ENCODE peak calls at places on chromosomes 12 and 14, in six cellular contexts. C is tibial nerve, F is A673, B is suprapubic skin, M is SK-N-SH, T is breast epithelium. A is an unnamed sample.

GRCh38 chr12:52260351-52261210 is 13.9 kb upstream of the KRT86 start:
- DNase-seq in C (no peak), F (no peak), B (no peak), M (no peak), T (no peak), A (no peak)

GRCh38 chr12:127383281-127383680 is 883.7 kb upstream of the TMEM132C start:
- DNase-seq in C (no peak), F (no peak), B (no peak), M (no peak), T (no peak), A (no peak)

GRCh38 chr12:32548691-32549412 is 130.2 kb upstream of the DNM1L start:
- DNase-seq in C (peak; percentile 23), F (no peak), B (no peak), M (no peak), T (no peak), A (no peak)

GRCh38 chr12:109581334-109581691 is 7.7 kb downstream of the MVK start:
- DNase-seq in C (no peak), F (no peak), B (no peak), M (no peak), T (no peak), A (peak; percentile 60)

GRCh38 chr12:93798279-93798678 is 121.1 kb downstream of the CRADD start:
- DNase-seq in C (no peak), F (no peak), B (no peak), M (no peak), T (no peak), A (no peak)

GRCh38 chr14:103555559-103556337 is 6.7 kb downstream of the BAG5 start:
- DNase-seq in C (no peak), F (no peak), B (no peak), M (no peak), T (no peak), A (no peak)

GRCh38 chr12:20040844-20041243 is 327.5 kb upstream of the PDE3A start:
- DNase-seq in C (no peak), F (no peak), B (no peak), M (no peak), T (no peak), A (no peak)

GRCh38 chr14:48725001-48725734 is 861.0 kb downstream of the RPS29 start:
- DNase-seq in C (no peak), F (no peak), B (no peak), M (no peak), T (no peak), A (no peak)

GRCh38 chr12:112018571-112019237 is 5.5 kb downstream of the ERP29 start:
- DNase-seq in C (no peak), F (no peak), B (no peak), M (no peak), T (no peak), A (no peak)

GRCh38 chr14:40394634-40395340 is 962.6 kb upstream of the FBXO33 start:
- DNase-seq in C (no peak), F (no peak), B (no peak), M (no peak), T (no peak), A (no peak)

GRCh38 chr14:52124791-52125661 is 56.2 kb upstream of the NID2 start:
- DNase-seq in C (no peak), F (peak; percentile 49), B (no peak), M (no peak), T (no peak), A (no peak)

GRCh38 chr12:24902521-24903304 is 46.2 kb downstream of the BCAT1 start:
- DNase-seq in C (no peak), F (peak; percentile 39), B (no peak), M (no peak), T (no peak), A (peak; percentile 90)

GRCh38 chr12:116718578-116719454 is 19.1 kb downstream of the SPRING1 start:
- DNase-seq in C (no peak), F (peak; percentile 69), B (no peak), M (no peak), T (no peak), A (no peak)

GRCh38 chr12:49190317-49190716 is 1.4 kb upstream of the TUBA1A start:
- DNase-seq in C (no peak), F (no peak), B (peak; percentile 47), M (peak; percentile 42), T (no peak), A (no peak)

DNA sequence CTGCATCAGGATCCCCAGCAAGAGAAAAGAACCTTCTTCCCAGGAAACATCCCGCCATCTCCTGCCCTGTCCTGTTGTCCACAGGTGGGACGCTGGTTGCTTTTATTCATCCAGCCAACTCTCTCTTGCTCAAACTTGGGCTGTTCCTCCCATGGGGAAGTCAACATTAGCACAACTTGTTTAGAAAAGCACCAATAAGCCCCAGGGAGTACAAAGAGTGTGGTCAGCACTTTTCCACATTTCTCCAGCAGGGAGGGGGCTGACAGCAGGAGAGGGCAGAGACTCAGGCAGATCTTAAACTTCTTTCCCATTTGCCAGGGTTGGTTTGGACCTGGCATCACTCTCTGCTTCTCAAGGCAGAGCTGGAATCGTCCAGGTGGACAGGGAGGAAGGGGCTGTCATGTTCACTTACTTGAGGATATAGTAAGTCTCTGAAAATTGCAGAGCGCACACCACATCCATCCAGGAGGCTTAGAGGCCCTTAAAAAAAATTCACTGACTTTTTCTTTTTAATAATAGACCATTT is 74.9 kb downstream of the RBM19 start:
- DNase-seq in C (no peak), F (no peak), B (no peak), M (no peak), T (no peak), A (no peak)
- H3K4me1 ChIP-seq in C (peaks cover 42% of the 10 kb centered on the region), F (no peaks in the 10 kb centered on the region), B (peaks cover 10% of the 10 kb centered on the region), M (no peaks in the 10 kb centered on the region), T (peaks cover 9% of the 10 kb centered on the region), A (no peaks in the 10 kb centered on the region)

DNA sequence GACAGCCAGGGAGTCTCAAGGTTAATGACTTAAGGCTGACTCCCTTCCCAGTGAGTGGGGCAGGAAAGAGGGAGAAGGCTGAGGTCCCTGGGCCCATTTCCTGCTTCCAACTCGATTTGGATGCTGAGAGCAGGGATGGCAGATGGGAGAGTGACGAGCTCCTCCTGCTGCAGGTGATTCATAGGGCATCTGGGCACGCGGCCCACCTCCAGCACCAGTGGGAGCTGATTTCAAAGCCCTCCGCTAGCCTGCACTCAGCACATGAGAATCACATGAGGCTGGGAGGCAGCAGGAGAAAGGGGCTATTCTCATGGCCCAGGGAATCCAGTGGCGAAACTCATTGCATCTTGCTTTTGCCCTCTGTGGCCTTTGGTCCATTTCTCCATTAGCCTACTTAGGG is 90.8 kb downstream of the SSPN start:
- DNase-seq in C (no peak), F (no peak), B (no peak), M (no peak), T (no peak), A (no peak)
- H3K4me1 ChIP-seq in C (peaks cover 7% of the 10 kb centered on the region), F (no peaks in the 10 kb centered on the region), B (peaks cover 15% of the 10 kb centered on the region), M (no peaks in the 10 kb centered on the region), T (peaks cover 13% of the 10 kb centered on the region), A (no peaks in the 10 kb centered on the region)

DNA sequence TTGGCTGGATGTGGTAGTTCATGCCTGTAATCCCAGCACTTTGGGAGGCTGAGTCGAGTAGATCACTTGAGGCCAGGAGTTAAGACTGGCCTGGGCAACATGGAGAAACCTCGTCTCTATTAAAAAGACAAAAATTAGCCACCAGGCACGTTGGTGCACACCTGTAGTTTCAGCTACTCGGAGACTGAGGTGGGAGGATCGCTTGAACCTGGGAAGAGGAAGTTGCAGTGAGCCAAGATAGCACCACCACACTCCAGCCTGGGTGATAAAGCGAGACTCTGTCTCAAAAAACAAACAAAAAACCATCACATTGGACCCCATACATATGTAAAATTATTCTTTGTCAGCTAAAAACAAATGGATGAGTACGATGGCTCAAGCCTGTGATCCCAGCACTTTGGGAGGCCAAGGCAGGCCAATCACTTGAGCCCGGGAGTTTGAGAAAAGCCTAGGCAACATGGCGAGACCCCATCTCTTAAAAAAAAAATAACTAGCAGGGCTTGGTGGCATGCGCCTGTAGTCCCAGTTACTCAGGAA is 43.9 kb downstream of the LIMA1 start:
- DNase-seq in C (no peak), F (no peak), B (no peak), M (no peak), T (no peak), A (no peak)
- H3K4me1 ChIP-seq in C (peaks cover 37% of the 10 kb centered on the region), F (no peaks in the 10 kb centered on the region), B (peaks cover 42% of the 10 kb centered on the region), M (peaks cover 30% of the 10 kb centered on the region), T (peaks cover 7% of the 10 kb centered on the region), A (peaks cover 40% of the 10 kb centered on the region)

GRCh38 chr12:14454098-14454907 is 88.8 kb downstream of the ATF7IP start:
- DNase-seq in C (no peak), F (peak; percentile 73), B (no peak), M (peak; percentile 26), T (no peak), A (no peak)

GRCh38 chr12:14452865-14453264 is 87.4 kb downstream of the ATF7IP start:
- DNase-seq in C (no peak), F (no peak), B (no peak), M (no peak), T (no peak), A (no peak)

GRCh38 chr12:14450479-14450878 is 85.0 kb downstream of the ATF7IP start:
- DNase-seq in C (no peak), F (no peak), B (no peak), M (no peak), T (no peak), A (no peak)
- H3K4me1 ChIP-seq in C (peaks cover 5% of the 10 kb centered on the region), F (no peaks in the 10 kb centered on the region), B (no peaks in the 10 kb centered on the region), M (no peaks in the 10 kb centered on the region), T (no peaks in the 10 kb centered on the region), A (peaks cover 5% of the 10 kb centered on the region)

DNA sequence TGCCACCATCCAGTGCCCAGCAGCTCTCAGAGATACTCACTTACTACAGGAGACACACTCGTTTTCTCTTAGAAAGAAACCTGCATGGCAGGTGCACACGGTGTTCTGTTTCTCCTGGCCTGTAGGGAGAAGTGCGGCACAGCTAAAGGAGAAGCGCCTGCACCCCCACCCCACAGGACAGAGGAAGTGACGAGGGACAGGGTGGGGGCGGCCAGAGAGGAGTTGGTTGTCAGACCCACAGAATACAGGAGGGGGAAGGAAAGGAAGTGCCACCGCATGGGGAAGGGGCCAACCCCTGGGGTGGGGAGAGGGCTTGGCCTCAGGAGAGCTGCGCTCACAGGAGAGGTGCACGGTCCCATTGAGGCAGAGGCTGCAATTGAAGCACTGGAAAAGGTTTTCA is 8.8 kb downstream of the TNFRSF1A start:
- DNase-seq in C (no peak), F (no peak), B (no peak), M (no peak), T (no peak), A (peak; percentile 76)
- H3K4me1 ChIP-seq in C (peaks cover 99% of the 10 kb centered on the region), F (peaks cover 38% of the 10 kb centered on the region), B (peaks cover 67% of the 10 kb centered on the region), M (peaks cover 57% of the 10 kb centered on the region), T (peaks cover 39% of the 10 kb centered on the region), A (peaks cover 53% of the 10 kb centered on the region)

GRCh38 chr12:46402451-46402850 is 29.9 kb upstream of the SLC38A2 start:
- DNase-seq in C (no peak), F (no peak), B (no peak), M (no peak), T (no peak), A (no peak)
- H3K4me1 ChIP-seq in C (peaks cover 39% of the 10 kb centered on the region), F (peaks cover 23% of the 10 kb centered on the region), B (peaks cover 40% of the 10 kb centered on the region), M (peaks cover 29% of the 10 kb centered on the region), T (no peaks in the 10 kb centered on the region), A (peaks cover 3% of the 10 kb centered on the region)

A was measured in upper lobe of left lung.